ENCODE peak calls at places on chromosomes 11 and 22, in four cellular contexts. One of them, this sample, is unnamed.

GRCh38 chr11:67371549-67372231 is 1.7 kb downstream of the CLCF1 start:
- DNase-seq in T-helper 2 cell: no peak
- DNase-seq in WTC11: peak; percentile 48
- DNase-seq in HT-29: peak; percentile 83
- DNase-seq in this sample: peak; percentile 36

GRCh38 chr22:36586250-36586649 is 57.3 kb upstream of the EIF3D start:
- DNase-seq in HT-29: no peak
- DNase-seq in WTC11: no peak
- DNase-seq in T-helper 2 cell: no peak
- DNase-seq in this sample: no peak

GRCh38 chr22:42229455-42230149 is 40.9 kb downstream of the TCF20 start:
- DNase-seq in T-helper 2 cell: no peak
- DNase-seq in HT-29: no peak
- DNase-seq in WTC11: no peak
- DNase-seq in this sample: no peak

GRCh38 chr11:61491736-61492395 is 16.7 kb upstream of the LRRC10B start:
- DNase-seq in HT-29: no peak
- DNase-seq in WTC11: no peak
- DNase-seq in T-helper 2 cell: no peak
- DNase-seq in this sample: no peak

GRCh38 chr22:29524440-29525191 is 28.9 kb downstream of the THOC5 start:
- DNase-seq in WTC11: peak; percentile 61
- DNase-seq in HT-29: peak; percentile 62
- DNase-seq in T-helper 2 cell: no peak
- DNase-seq in this sample: peak; percentile 58

GRCh38 chr11:3165152-3165705 is at the start of gene OSBPL5:
- DNase-seq in WTC11: peak; percentile 38
- DNase-seq in T-helper 2 cell: peak; percentile 15
- DNase-seq in HT-29: peak; percentile 24
- DNase-seq in this sample: peak; percentile 67

GRCh38 chr11:73141309-73142127 is 600 bp downstream of the FCHSD2 start:
- DNase-seq in HT-29: peak; percentile 65
- DNase-seq in WTC11: peak; percentile 69
- DNase-seq in T-helper 2 cell: peak; percentile 27
- DNase-seq in this sample: no peak

GRCh38 chr11:67002921-67003411 is 20.0 kb upstream of the SYT12 start:
- DNase-seq in T-helper 2 cell: no peak
- DNase-seq in HT-29: no peak
- DNase-seq in WTC11: peak; percentile 20
- DNase-seq in this sample: peak; percentile 91

GRCh38 chr11:111911563-111912401 is at the start of gene CRYAB:
- DNase-seq in HT-29: no peak
- DNase-seq in WTC11: no peak
- DNase-seq in T-helper 2 cell: no peak
- DNase-seq in this sample: no peak

GRCh38 chr22:40805239-40805638 is 13.9 kb downstream of the SLC25A17 start:
- DNase-seq in T-helper 2 cell: no peak
- DNase-seq in WTC11: no peak
- DNase-seq in HT-29: no peak
- DNase-seq in this sample: no peak

GRCh38 chr11:118082880-118083543 is 3.8 kb downstream of the SMIM35 start:
- DNase-seq in WTC11: no peak
- DNase-seq in T-helper 2 cell: no peak
- DNase-seq in HT-29: no peak
- DNase-seq in this sample: no peak

GRCh38 chr11:130260080-130260627 is 54.6 kb downstream of the ZBTB44 start:
- DNase-seq in T-helper 2 cell: no peak
- DNase-seq in WTC11: no peak
- DNase-seq in HT-29: no peak
- DNase-seq in this sample: no peak

GRCh38 chr22:27135582-27135981 is 478.2 kb downstream of the MIAT start:
- DNase-seq in T-helper 2 cell: no peak
- DNase-seq in WTC11: no peak
- DNase-seq in HT-29: no peak
- DNase-seq in this sample: no peak

GRCh38 chr11:126824035-126824607 is 176.4 kb downstream of the KIRREL3 start:
- DNase-seq in WTC11: peak; percentile 45
- DNase-seq in HT-29: no peak
- DNase-seq in T-helper 2 cell: no peak
- DNase-seq in this sample: no peak

GRCh38 chr22:21860640-21861039 is 6.8 kb downstream of the MAPK1 start:
- DNase-seq in WTC11: no peak
- DNase-seq in HT-29: no peak
- DNase-seq in T-helper 2 cell: no peak
- DNase-seq in this sample: no peak

GRCh38 chr22:20268350-20269012 is 363 bp upstream of the RTN4R start:
- DNase-seq in HT-29: peak; percentile 82
- DNase-seq in WTC11: peak; percentile 73
- DNase-seq in T-helper 2 cell: peak; percentile 26
- DNase-seq in this sample: peak; percentile 75

GRCh38 chr11:125621995-125622394 is 3.0 kb upstream of the CHEK1 start:
- DNase-seq in WTC11: no peak
- DNase-seq in HT-29: no peak
- DNase-seq in T-helper 2 cell: no peak
- DNase-seq in this sample: no peak

GRCh38 chr11:115759622-115760527 is 255.7 kb upstream of the CADM1 start:
- DNase-seq in WTC11: peak; percentile 56
- DNase-seq in T-helper 2 cell: no peak
- DNase-seq in HT-29: no peak
- DNase-seq in this sample: no peak

GRCh38 chr22:41974691-41975290 is 5.5 kb downstream of the SEPTIN3 start:
- DNase-seq in HT-29: no peak
- DNase-seq in WTC11: no peak
- DNase-seq in T-helper 2 cell: no peak
- DNase-seq in this sample: no peak

GRCh38 chr11:75308116-75308515 is 43.3 kb downstream of the ARRB1 start:
- DNase-seq in WTC11: no peak
- DNase-seq in HT-29: no peak
- DNase-seq in T-helper 2 cell: no peak
- DNase-seq in this sample: no peak

GRCh38 chr11:10309163-10310093 is 4.6 kb downstream of the ADM start:
- DNase-seq in T-helper 2 cell: no peak
- DNase-seq in WTC11: no peak
- DNase-seq in HT-29: peak; percentile 59
- DNase-seq in this sample: peak; percentile 80

GRCh38 chr11:123494195-123495050 is 64.4 kb downstream of the GRAMD1B start:
- DNase-seq in HT-29: no peak
- DNase-seq in WTC11: no peak
- DNase-seq in T-helper 2 cell: no peak
- DNase-seq in this sample: no peak

GRCh38 chr11:23923357-23923756 is 573.5 kb upstream of the LUZP2 start:
- DNase-seq in T-helper 2 cell: no peak
- DNase-seq in WTC11: no peak
- DNase-seq in HT-29: peak; percentile 64
- DNase-seq in this sample: no peak

GRCh38 chr11:127843483-127844396 is 743.6 kb downstream of the ETS1 start:
- DNase-seq in T-helper 2 cell: peak; percentile 45
- DNase-seq in WTC11: peak; percentile 89
- DNase-seq in HT-29: peak; percentile 91
- DNase-seq in this sample: peak; percentile 84

GRCh38 chr22:23263651-23264555 is 83.6 kb downstream of the BCR start:
- DNase-seq in HT-29: no peak
- DNase-seq in T-helper 2 cell: no peak
- DNase-seq in WTC11: no peak
- DNase-seq in this sample: no peak

GRCh38 chr22:35205141-35205775 is 52.0 kb upstream of the HMGXB4 start:
- DNase-seq in WTC11: no peak
- DNase-seq in T-helper 2 cell: no peak
- DNase-seq in HT-29: no peak
- DNase-seq in this sample: no peak

GRCh38 chr22:38228873-38229740 is 27.3 kb downstream of the MAFF start:
- DNase-seq in WTC11: no peak
- DNase-seq in HT-29: peak; percentile 85
- DNase-seq in T-helper 2 cell: no peak
- DNase-seq in this sample: no peak

GRCh38 chr11:69884751-69885150 is 65.5 kb upstream of the FGF3 start:
- DNase-seq in T-helper 2 cell: no peak
- DNase-seq in WTC11: no peak
- DNase-seq in HT-29: no peak
- DNase-seq in this sample: no peak

GRCh38 chr11:62069374-62069773 is 54.4 kb upstream of the INCENP start:
- DNase-seq in HT-29: no peak
- DNase-seq in T-helper 2 cell: no peak
- DNase-seq in WTC11: no peak
- DNase-seq in this sample: no peak

GRCh38 chr22:49398115-49398514 is 429.6 kb downstream of the BRD1 start:
- DNase-seq in HT-29: no peak
- DNase-seq in WTC11: no peak
- DNase-seq in T-helper 2 cell: no peak
- DNase-seq in this sample: no peak

GRCh38 chr11:79189604-79190003 is 251.2 kb downstream of the TENM4 start:
- DNase-seq in HT-29: no peak
- DNase-seq in WTC11: no peak
- DNase-seq in T-helper 2 cell: no peak
- DNase-seq in this sample: peak; percentile 86

GRCh38 chr11:56887940-56888339 is 100.8 kb upstream of the OR5AK2 start:
- DNase-seq in HT-29: no peak
- DNase-seq in WTC11: no peak
- DNase-seq in T-helper 2 cell: no peak
- DNase-seq in this sample: no peak

GRCh38 chr22:45291931-45292290 is 7.2 kb downstream of the UPK3A start:
- DNase-seq in HT-29: no peak
- DNase-seq in WTC11: no peak
- DNase-seq in T-helper 2 cell: no peak
- DNase-seq in this sample: no peak

GRCh38 chr11:102449651-102450570 is 2.7 kb downstream of the TMEM123 start:
- DNase-seq in T-helper 2 cell: no peak
- DNase-seq in WTC11: no peak
- DNase-seq in HT-29: no peak
- DNase-seq in this sample: no peak

GRCh38 chr22:30868663-30869385 is 99.8 kb downstream of the MORC2 start:
- DNase-seq in WTC11: no peak
- DNase-seq in T-helper 2 cell: no peak
- DNase-seq in HT-29: no peak
- DNase-seq in this sample: peak; percentile 36

GRCh38 chr11:68373189-68373809 is 60.9 kb downstream of the LRP5 start:
- DNase-seq in T-helper 2 cell: no peak
- DNase-seq in WTC11: no peak
- DNase-seq in HT-29: no peak
- DNase-seq in this sample: no peak

GRCh38 chr11:697811-698311 is 2.2 kb downstream of the TMEM80 start:
- DNase-seq in HT-29: no peak
- DNase-seq in WTC11: no peak
- DNase-seq in T-helper 2 cell: no peak
- DNase-seq in this sample: no peak

This sample was measured in right lobe of liver.